ENCODE peak calls at places on chromosomes 2 and 18, in nine cellular contexts. O, P, S, L, Z, B, H, A and C are unnamed samples.

GRCh38 chr2:226664140-226664539 is 135.5 kb downstream of the IRS1 start:
- DNase-seq in Z (no peak), P (no peak), L (no peak), S (no peak), A (no peak), H (no peak), O (peak; percentile 59), B (no peak), C (no peak)

GRCh38 chr18:51160646-51161045 is 36.8 kb downstream of the MEX3C start:
- DNase-seq in O (no peak), B (peak; percentile 9), H (no peak), L (no peak), A (no peak), Z (no peak), P (no peak), S (no peak), C (no peak)

GRCh38 chr18:35478520-35479435 is 19.0 kb downstream of the INO80C start:
- DNase-seq in Z (peak; percentile 59), S (no peak), O (no peak), A (peak; percentile 87), P (no peak), H (no peak), L (no peak), B (peak; percentile 89), C (no peak)

GRCh38 chr2:235666240-235666781 is 172.5 kb downstream of the AGAP1 start:
- DNase-seq in A (peak; percentile 71), O (no peak), P (peak; percentile 57), H (no peak), B (peak; percentile 88), S (no peak), Z (peak; percentile 93), L (no peak), C (peak; percentile 51)

GRCh38 chr2:13611939-13612338 is 895.2 kb downstream of the TRIB2 start:
- DNase-seq in S (no peak), B (no peak), L (no peak), Z (no peak), H (no peak), A (no peak), O (no peak), P (no peak), C (no peak)

GRCh38 chr2:64888591-64889309 is 100.4 kb upstream of the SLC1A4 start:
- DNase-seq in B (peak; percentile 50), Z (peak; percentile 72), O (no peak), S (no peak), A (peak; percentile 71), P (no peak), L (peak; percentile 39), H (no peak), C (no peak)

GRCh38 chr2:146621656-146622055 is 1223.2 kb upstream of the ACVR2A start:
- DNase-seq in O (no peak), S (no peak), H (no peak), P (no peak), L (no peak), B (no peak), A (no peak), Z (no peak), C (no peak)

GRCh38 chr2:229642371-229642770 is 72.0 kb downstream of the DNER start:
- DNase-seq in Z (no peak), O (peak; percentile 25), H (no peak), A (no peak), L (no peak), B (no peak), P (no peak), S (no peak), C (no peak)